ENCODE peak calls at places on chromosomes 6 and 20, in five cellular contexts. One of them, this sample, is unnamed.

GRCh38 chr20:14775778-14776177 is 438.4 kb upstream of the FLRT3 start:
- DNase-seq in omental fat pad: no peak
- DNase-seq in CMK: no peak
- DNase-seq in substantia nigra: no peak
- DNase-seq in stomach: peak
- DNase-seq in this sample: no peak

GRCh38 chr6:140208286-140208685 is 833.8 kb upstream of the CITED2 start:
- DNase-seq in omental fat pad: no peak
- DNase-seq in stomach: no peak
- DNase-seq in substantia nigra: no peak
- DNase-seq in CMK: no peak
- DNase-seq in this sample: no peak

GRCh38 chr20:58692579-58693225 is at the start of gene NPEPL1:
- DNase-seq in stomach: peak
- DNase-seq in CMK: peak
- DNase-seq in substantia nigra: peak
- DNase-seq in omental fat pad: no peak
- DNase-seq in this sample: peak

GRCh38 chr20:37870294-37870693 is 32.6 kb upstream of the VSTM2L start:
- DNase-seq in substantia nigra: no peak
- DNase-seq in stomach: no peak
- DNase-seq in omental fat pad: no peak
- DNase-seq in CMK: no peak
- DNase-seq in this sample: no peak

GRCh38 chr20:3414122-3414521 is 6.7 kb upstream of the DNAAF9 start:
- DNase-seq in substantia nigra: no peak
- DNase-seq in CMK: no peak
- DNase-seq in stomach: no peak
- DNase-seq in omental fat pad: no peak
- DNase-seq in this sample: no peak

GRCh38 chr6:122014961-122015360 is 384.5 kb upstream of the HSF2 start:
- DNase-seq in substantia nigra: no peak
- DNase-seq in stomach: no peak
- DNase-seq in omental fat pad: no peak
- DNase-seq in CMK: no peak
- DNase-seq in this sample: no peak

GRCh38 chr20:4666001-4666470 is 55.7 kb upstream of the PRND start:
- DNase-seq in omental fat pad: no peak
- DNase-seq in substantia nigra: no peak
- DNase-seq in CMK: peak
- DNase-seq in stomach: no peak
- DNase-seq in this sample: no peak

GRCh38 chr6:85580878-85581267 is 12.8 kb downstream of the SNX14 start:
- DNase-seq in substantia nigra: no peak
- DNase-seq in stomach: peak
- DNase-seq in omental fat pad: no peak
- DNase-seq in CMK: no peak
- DNase-seq in this sample: peak

GRCh38 chr6:129620234-129620610 is 89.8 kb downstream of the ARHGAP18 start:
- DNase-seq in stomach: no peak
- DNase-seq in omental fat pad: no peak
- DNase-seq in substantia nigra: no peak
- DNase-seq in CMK: no peak
- DNase-seq in this sample: no peak

GRCh38 chr6:85637579-85637978 is 5.1 kb downstream of the SYNCRIP start:
- DNase-seq in stomach: no peak
- DNase-seq in substantia nigra: no peak
- DNase-seq in CMK: no peak
- DNase-seq in omental fat pad: no peak
- DNase-seq in this sample: no peak

GRCh38 chr6:145704153-145704781 is 31.1 kb downstream of the EPM2A start:
- DNase-seq in omental fat pad: no peak
- DNase-seq in substantia nigra: no peak
- DNase-seq in CMK: no peak
- DNase-seq in stomach: no peak
- DNase-seq in this sample: no peak